ENCODE peak calls at places on chromosome 21, in six cellular contexts. N is stimulated activated naive CD4-positive, alpha-beta T cell treated with Interleukin-2 at 50 U/mL for 16 hours; A is CMK; Z is hepatic stellate cell; V is nephron progenitor cell; J is CD8-positive, alpha-beta memory T cell. G is an unnamed sample.

GRCh38 chr21:45415188-45415942 is 10.4 kb downstream of the COL18A1 start:
- DNase-seq in J (no peak), Z (no peak), N (no peak), V (no peak), A (no peak), G (no peak)

GRCh38 chr21:43766734-43767497 is 9.2 kb downstream of the CSTB start:
- DNase-seq in A (no peak), Z (no peak), J (no peak), V (no peak), N (no peak), G (no peak)

GRCh38 chr21:15692711-15693110 is 37.1 kb upstream of the USP25 start:
- DNase-seq in J (no peak), Z (no peak), V (no peak), N (no peak), A (no peak), G (no peak)

GRCh38 chr21:45853703-45854342 is 127.7 kb upstream of the COL6A1 start:
- DNase-seq in J (no peak), N (no peak), V (no peak), A (no peak), Z (no peak), G (no peak)

GRCh38 chr21:44800103-44800502 is 1.5 kb downstream of the UBE2G2 start:
- DNase-seq in A (no peak), Z (no peak), V (no peak), J (no peak), N (no peak), G (peak; percentile 82)

GRCh38 chr21:42878678-42878992 is 704 bp downstream of the WDR4 start:
- DNase-seq in A (no peak), N (peak; percentile 31), Z (no peak), J (no peak), V (no peak), G (no peak)

GRCh38 chr21:46017148-46017547 is 35.6 kb downstream of the COL6A1 start:
- DNase-seq in Z (no peak), N (no peak), V (no peak), J (no peak), A (no peak), G (no peak)

GRCh38 chr21:34642211-34643075 is 26.4 kb upstream of the CLIC6 start:
- DNase-seq in A (peak; percentile 84), V (no peak), J (no peak), N (no peak), Z (peak; percentile 64), G (peak; percentile 33)

GRCh38 chr21:27466175-27466574 is 499.3 kb upstream of the ADAMTS5 start:
- DNase-seq in V (no peak), Z (no peak), N (no peak), J (no peak), A (no peak), G (peak; percentile 5)

GRCh38 chr21:36254106-36254941 is 65.7 kb upstream of the MORC3 start:
- DNase-seq in N (no peak), Z (no peak), V (no peak), J (no peak), A (no peak), G (no peak)

GRCh38 chr21:34612557-34612956 is 2.4 kb downstream of the RCAN1 start:
- DNase-seq in J (no peak), A (no peak), Z (no peak), N (no peak), V (no peak), G (peak; percentile 17)

G was measured in GM23248.